ENCODE peak calls at places on chromosomes 13 and 19, in seven cellular contexts. F is H1, N is transverse colon, X is stomach, A is HCT116, G is endothelial cell of umbilical vein, Y is GM23338. D is an unnamed sample.

GRCh38 chr13:91398413-91399188 is at the start of gene GPC5:
- DNase-seq in Y (peak), F (peak), X (peak), A (peak), N (peak), G (peak), D (peak)

GRCh38 chr13:21326155-21327030 is 132.7 kb downstream of the ZDHHC20 start:
- DNase-seq in N (peak), X (peak), Y (peak), A (no peak), F (peak), G (peak), D (peak)

GRCh38 chr19:9060559-9061340 is 26.1 kb upstream of the OR1M1 start:
- DNase-seq in A (no peak), N (no peak), F (no peak), G (no peak), Y (peak), X (no peak), D (no peak)

GRCh38 chr13:43054803-43055802 is 31.7 kb downstream of the DNAJC15 start:
- DNase-seq in X (no peak), Y (peak), N (no peak), F (no peak), G (peak), A (no peak), D (no peak)

GRCh38 chr19:55459950-55460657 is 1.3 kb downstream of the ISOC2 start:
- DNase-seq in A (no peak), F (no peak), N (no peak), X (no peak), Y (no peak), G (peak), D (no peak)

GRCh38 chr19:49560358-49560900 is 19.9 kb downstream of the NOSIP start:
- DNase-seq in F (no peak), G (no peak), Y (no peak), A (no peak), X (no peak), N (peak), D (no peak)

GRCh38 chr13:33348366-33348765 is 62.8 kb upstream of the STARD13 start:
- DNase-seq in F (no peak), Y (no peak), G (no peak), A (no peak), N (no peak), X (no peak), D (no peak)

GRCh38 chr19:5990289-5990797 is 12.4 kb upstream of the RANBP3 start:
- DNase-seq in X (no peak), Y (peak), N (no peak), A (no peak), F (peak), G (no peak), D (no peak)

GRCh38 chr19:44747739-44748425 is 626 bp upstream of the BCL3 start:
- DNase-seq in N (peak), A (no peak), X (peak), G (peak), F (peak), Y (peak), D (peak)

GRCh38 chr13:112955271-112955937 is 13.6 kb upstream of the MCF2L start:
- DNase-seq in N (peak), Y (no peak), G (no peak), F (no peak), X (no peak), A (no peak), D (no peak)

GRCh38 chr13:112958127-112958989 is 10.7 kb upstream of the MCF2L start:
- DNase-seq in Y (no peak), X (no peak), A (no peak), F (no peak), G (no peak), N (no peak), D (peak)

GRCh38 chr13:112957295-112957677 is 11.7 kb upstream of the MCF2L start:
- DNase-seq in G (no peak), A (no peak), X (no peak), F (no peak), Y (no peak), N (no peak), D (peak)

GRCh38 chr13:112955956-112956355 is 13.1 kb upstream of the MCF2L start:
- DNase-seq in A (no peak), F (no peak), Y (no peak), X (no peak), N (peak), G (no peak), D (peak)

DNA sequence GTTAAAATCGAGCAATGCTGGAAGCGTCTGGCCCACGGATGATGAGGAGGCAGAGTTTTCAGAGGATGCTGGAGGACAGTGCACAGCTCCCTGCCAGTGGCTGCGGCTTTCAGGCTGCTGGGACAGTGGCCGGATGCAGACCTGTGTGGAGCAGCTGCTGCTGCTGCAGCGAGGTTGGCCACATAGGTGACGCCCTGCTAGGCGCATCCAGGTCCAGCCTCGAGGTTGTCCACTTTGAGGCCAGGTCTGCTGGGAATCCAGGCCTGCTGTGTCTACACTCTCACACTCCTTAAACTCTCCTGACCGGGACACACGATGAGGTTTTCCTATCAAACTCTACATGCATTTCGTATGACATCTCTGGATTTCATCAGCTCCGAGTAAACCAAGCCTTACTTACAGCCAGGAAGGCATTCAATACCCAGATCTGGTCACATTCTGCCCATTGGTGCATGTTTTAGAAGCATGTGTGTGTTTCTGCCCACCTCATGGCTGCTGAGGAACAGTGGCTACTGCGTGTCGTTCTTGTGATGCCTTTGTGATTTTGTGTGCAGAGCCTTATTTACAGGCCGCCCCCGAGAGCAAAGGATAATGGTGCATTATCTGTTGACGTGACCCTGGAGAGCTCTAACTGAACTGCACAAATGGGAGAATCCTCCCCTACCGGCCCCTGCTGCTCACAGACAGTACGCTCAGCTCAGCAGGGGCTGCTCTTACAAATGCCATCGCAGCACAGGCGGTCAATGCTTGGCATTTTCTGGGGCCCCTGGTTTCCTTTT is 12.3 kb upstream of the MCF2L start:
- DNase-seq in G (no peak), F (no peak), A (no peak), X (no peak), Y (no peak), N (peak), D (peak)
- TF ChIP-seq POLR2AphosphoS5 in G (no peak), F (no peak), A (no peak), X (no peak), Y (no peak), N (no peak), D (no peak)

DNA sequence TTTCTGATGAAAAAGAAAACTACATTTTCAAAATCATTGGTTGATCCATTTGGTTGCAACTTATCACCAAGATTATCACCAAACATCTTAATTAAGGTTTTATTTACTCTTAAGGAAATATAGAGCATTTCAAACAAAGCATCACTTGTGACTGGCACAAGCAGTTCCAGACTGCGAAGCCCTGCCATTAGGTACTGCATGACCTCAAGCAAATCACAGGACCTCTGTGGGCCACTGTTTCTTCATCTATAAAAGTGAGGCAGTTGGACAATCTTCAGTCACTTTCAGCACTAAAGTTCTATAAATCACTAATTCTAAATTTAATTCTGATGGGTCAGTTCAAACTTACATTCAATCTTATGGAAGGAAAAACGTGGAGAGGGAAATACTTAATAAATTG is 2.0 kb downstream of the ELF1 start:
- DNase-seq in A (no peak), X (peak), N (peak), F (no peak), G (peak), Y (no peak), D (no peak)
- H3K27ac ChIP-seq in A (no peak), X (peak), N (peak), F (no peak), G (no peak), Y (no peak), D (peak)

DNA sequence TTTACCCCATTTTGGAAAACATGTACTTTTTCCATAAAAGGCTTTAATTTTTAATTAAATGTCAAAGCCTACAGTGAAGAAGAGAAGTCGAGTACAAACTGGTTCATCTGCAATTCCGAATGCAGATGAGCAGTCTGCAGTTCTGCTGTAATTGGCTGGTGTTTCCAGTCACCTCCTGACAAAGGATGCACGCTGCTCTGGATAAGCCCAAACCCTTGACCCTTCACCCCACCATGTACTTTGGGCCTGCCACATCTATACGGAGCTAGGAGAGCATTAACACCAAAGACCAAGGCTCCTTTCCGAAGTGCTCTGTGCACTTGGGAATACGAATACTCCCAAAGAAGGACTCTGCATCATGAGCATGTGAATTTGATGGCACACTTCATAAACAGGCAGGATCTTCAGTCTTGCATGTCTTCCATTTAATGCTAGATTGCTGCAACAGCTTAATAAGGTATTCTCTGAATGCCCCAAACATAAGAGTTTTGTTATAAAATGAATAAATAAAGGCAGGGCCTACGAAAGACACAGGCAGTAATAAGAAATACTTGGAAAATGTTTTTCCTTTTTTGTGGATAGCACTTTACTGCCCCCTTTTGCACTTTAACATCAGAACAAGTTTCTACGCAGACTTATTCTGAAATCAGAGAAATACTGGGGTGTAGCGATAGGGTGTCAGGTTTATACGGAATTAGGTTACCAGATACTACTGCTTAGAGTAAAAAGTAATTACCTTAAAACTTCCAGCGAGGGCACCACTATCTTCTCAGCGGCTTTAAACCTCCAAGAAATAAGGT is 15.1 kb downstream of the EFNB2 start:
- DNase-seq in Y (peak), F (no peak), N (no peak), X (no peak), A (no peak), G (peak), D (no peak)
- TF ChIP-seq CTCF in Y (peak), F (peak), N (no peak), X (peak), A (peak), G (peak), D (no peak)

GRCh38 chr13:102460806-102461205 is 59.0 kb upstream of the FGF14 start:
- DNase-seq in X (no peak), A (no peak), G (no peak), N (no peak), F (no peak), Y (no peak), D (no peak)
- TF ChIP-seq POLR2AphosphoS5 in X (no peak), A (no peak), G (no peak), N (no peak), F (no peak), Y (no peak), D (no peak)

GRCh38 chr13:50829226-50829625 is 14.3 kb downstream of the DLEU7 start:
- DNase-seq in G (no peak), F (no peak), N (no peak), Y (no peak), A (no peak), X (no peak), D (no peak)
- H3K27ac ChIP-seq in G (no peak), F (no peak), N (no peak), Y (no peak), A (no peak), X (no peak), D (no peak)

GRCh38 chr19:1104452-1105216 is 840 bp downstream of the GPX4 start:
- DNase-seq in G (peak), X (peak), Y (peak), N (peak), F (peak), A (no peak), D (peak)
- TF ChIP-seq CTCF in G (no peak), X (no peak), Y (no peak), N (no peak), F (no peak), A (no peak), D (no peak)

GRCh38 chr19:18571564-18572344 is at the start of gene UBA52:
- DNase-seq in A (peak), Y (peak), F (peak), G (peak), X (peak), N (peak), D (peak)

GRCh38 chr19:18576383-18576782 is 4.7 kb downstream of the UBA52 start:
- DNase-seq in N (no peak), G (no peak), Y (no peak), X (no peak), A (no peak), F (no peak), D (no peak)

GRCh38 chr19:18580311-18580710 is 8.3 kb upstream of the REX1BD start:
- DNase-seq in G (no peak), N (no peak), A (no peak), Y (peak), F (no peak), X (no peak), D (no peak)

GRCh38 chr19:18577365-18577914 is 5.8 kb downstream of the UBA52 start:
- DNase-seq in A (no peak), F (no peak), X (no peak), G (no peak), Y (peak), N (no peak), D (no peak)

DNA sequence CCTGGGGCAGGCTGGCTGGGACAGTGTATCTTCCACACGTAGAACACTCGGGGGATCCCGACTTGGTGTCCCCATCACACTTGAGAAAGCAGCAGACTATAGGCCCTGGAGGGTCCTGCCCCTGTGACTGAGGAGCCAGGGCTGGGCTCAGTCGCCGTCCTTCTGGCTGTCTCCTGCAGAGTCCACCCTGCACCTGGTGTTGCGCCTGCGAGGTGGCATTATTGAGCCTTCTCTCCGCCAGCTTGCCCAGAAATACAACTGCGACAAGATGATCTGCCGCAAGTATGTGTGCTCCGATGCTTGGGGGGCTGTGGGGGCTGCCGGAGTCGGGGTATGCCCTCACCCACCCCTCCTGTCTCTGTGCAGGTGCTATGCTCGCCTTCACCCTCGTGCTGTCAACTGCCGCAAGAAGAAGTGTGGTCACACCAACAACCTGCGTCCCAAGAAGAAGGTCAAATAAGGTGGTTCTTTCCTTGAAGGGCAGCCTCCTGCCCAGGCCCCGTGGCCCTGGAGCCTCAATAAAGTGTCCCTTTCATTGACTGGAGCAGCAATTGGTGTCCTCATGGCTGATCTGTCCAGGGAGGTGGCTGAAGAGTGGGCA is 3.1 kb downstream of the UBA52 start:
- DNase-seq in A (no peak), Y (no peak), G (no peak), X (no peak), N (no peak), F (no peak), D (no peak)
- TF ChIP-seq POLR2AphosphoS5 in A (no peak), Y (no peak), G (no peak), X (no peak), N (no peak), F (no peak), D (no peak)

DNA sequence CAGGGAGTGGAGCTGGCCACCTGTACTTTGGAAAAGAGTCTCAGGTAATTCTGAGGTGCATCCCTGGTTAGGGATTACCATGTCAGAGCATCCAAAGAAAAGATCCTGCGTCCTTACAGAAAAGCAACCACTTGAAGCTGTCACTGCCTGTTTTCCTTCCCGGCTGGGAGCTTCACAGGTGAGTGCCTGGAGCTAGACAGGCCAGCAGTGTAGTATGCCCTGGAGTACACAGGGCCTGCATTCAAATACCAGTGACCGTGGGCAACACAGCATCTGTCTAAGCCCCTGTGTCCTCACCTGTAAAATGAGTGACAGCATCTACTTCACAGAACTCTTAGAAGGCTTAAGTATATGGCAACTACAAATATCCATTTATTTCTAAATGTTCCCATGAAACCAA is 29.0 kb downstream of the DZIP1 start:
- DNase-seq in N (no peak), F (no peak), G (no peak), A (no peak), Y (no peak), X (no peak), D (no peak)
- H3K27ac ChIP-seq in N (no peak), F (no peak), G (no peak), A (no peak), Y (no peak), X (no peak), D (no peak)

D was measured in spleen.